ENCODE peak calls at places on chromosomes 16 and 17, in nine cellular contexts. J is NCI-H1436; K is activated gamma-delta T cell treated with anti-CD3 and anti-CD28 coated beads, Interleukin-2, amount 50 U/mL, for 16 hours; L is NCI-H2081 treated with DMSO at 0.1 percent for 48 hours; Y is GM23338; H is thoracic aorta; E is CD4-positive, alpha-beta T cell; M is breast epithelium; D is pancreas. N is an unnamed sample.

GRCh38 chr16:17389392-17389791 is 81.4 kb downstream of the XYLT1 start:
- DNase-seq in K (no peak), L (no peak), H (no peak), D (no peak), Y (no peak), E (no peak), M (no peak), J (no peak), N (no peak)

GRCh38 chr16:51807551-51807950 is 656.5 kb upstream of the SALL1 start:
- DNase-seq in Y (no peak), E (no peak), H (no peak), D (no peak), K (no peak), L (no peak), J (no peak), M (no peak), N (no peak)

GRCh38 chr17:73050797-73051196 is 41.7 kb downstream of the SLC39A11 start:
- DNase-seq in H (no peak), J (no peak), L (no peak), M (no peak), K (no peak), E (no peak), Y (no peak), D (no peak), N (no peak)

GRCh38 chr16:75482434-75483205 is 12.6 kb downstream of the CHST6 start:
- DNase-seq in K (no peak), E (no peak), D (no peak), Y (no peak), L (no peak), J (peak), H (no peak), M (no peak), N (no peak)

GRCh38 chr17:19470529-19471261 is 59.7 kb downstream of the RNF112 start:
- DNase-seq in L (no peak), M (no peak), E (no peak), D (no peak), J (no peak), H (peak), Y (peak), K (no peak), N (no peak)

GRCh38 chr17:64218066-64218465 is 45.0 kb downstream of the TEX2 start:
- DNase-seq in Y (no peak), L (no peak), K (no peak), J (no peak), D (no peak), M (no peak), H (no peak), E (no peak), N (no peak)

GRCh38 chr16:90008708-90009145 is 10.5 kb downstream of the DBNDD1 start:
- DNase-seq in D (no peak), Y (no peak), M (no peak), E (peak), L (no peak), H (no peak), J (no peak), K (peak), N (peak)

GRCh38 chr17:14784997-14785696 is 480.0 kb downstream of the PMP22 start:
- DNase-seq in M (no peak), D (no peak), K (no peak), Y (peak), H (no peak), L (no peak), E (peak), J (no peak), N (no peak)

GRCh38 chr16:26688699-26689098 is 378.0 kb upstream of the C16orf82 start:
- DNase-seq in J (no peak), Y (no peak), L (no peak), H (no peak), E (no peak), K (no peak), M (no peak), D (no peak), N (no peak)

GRCh38 chr17:62965149-62965648 is 836 bp upstream of the TANC2 start:
- DNase-seq in M (no peak), K (peak), E (peak), Y (peak), D (no peak), L (no peak), J (no peak), H (no peak), N (peak)

GRCh38 chr17:39192901-39193300 is 4.6 kb downstream of the CACNB1 start:
- DNase-seq in H (no peak), K (no peak), L (no peak), J (no peak), M (no peak), D (no peak), Y (no peak), E (no peak), N (no peak)

GRCh38 chr17:79053251-79053925 is 21.2 kb upstream of the ENGASE start:
- DNase-seq in E (no peak), D (no peak), Y (no peak), J (no peak), M (no peak), L (no peak), H (no peak), K (no peak), N (no peak)

GRCh38 chr16:87681990-87682570 is 79.8 kb downstream of the JPH3 start:
- DNase-seq in H (no peak), M (no peak), K (no peak), D (no peak), Y (peak), J (no peak), L (no peak), E (no peak), N (no peak)

GRCh38 chr16:56463153-56463552 is 11.8 kb downstream of the OGFOD1 start:
- DNase-seq in M (no peak), H (no peak), J (no peak), E (no peak), L (no peak), K (no peak), Y (no peak), D (no peak), N (no peak)

GRCh38 chr17:43915561-43915960 is 8.2 kb upstream of the MPP2 start:
- DNase-seq in L (no peak), Y (no peak), H (no peak), D (no peak), M (no peak), K (no peak), J (no peak), E (no peak), N (no peak)